ENCODE peak calls at places on chromosomes 2 and 18, in four cellular contexts. One of them, this sample, is unnamed.

GRCh38 chr18:42113529-42114191 is 158.6 kb downstream of the PIK3C3 start:
- DNase-seq in PC-9: no peak
- DNase-seq in Karpas-422: peak; percentile 55
- DNase-seq in neural progenitor cell: no peak
- DNase-seq in this sample: peak; percentile 44

GRCh38 chr2:217797661-217798069 is 205.1 kb downstream of the TNS1 start:
- DNase-seq in PC-9: no peak
- DNase-seq in Karpas-422: no peak
- DNase-seq in neural progenitor cell: no peak
- DNase-seq in this sample: no peak

GRCh38 chr2:71531522-71532047 is 78.2 kb downstream of the DYSF start:
- DNase-seq in PC-9: peak; percentile 82
- DNase-seq in Karpas-422: no peak
- DNase-seq in neural progenitor cell: no peak
- DNase-seq in this sample: peak; percentile 68

GRCh38 chr2:235141411-235142128 is 189.8 kb downstream of the SH3BP4 start:
- DNase-seq in PC-9: no peak
- DNase-seq in Karpas-422: no peak
- DNase-seq in neural progenitor cell: no peak
- DNase-seq in this sample: no peak

GRCh38 chr2:167209784-167210183 is 321.5 kb downstream of the XIRP2 start:
- DNase-seq in PC-9: no peak
- DNase-seq in Karpas-422: no peak
- DNase-seq in neural progenitor cell: no peak
- DNase-seq in this sample: peak; percentile 8

GRCh38 chr2:98084151-98084868 is 2.7 kb upstream of the VWA3B start:
- DNase-seq in PC-9: no peak
- DNase-seq in Karpas-422: no peak
- DNase-seq in neural progenitor cell: no peak
- DNase-seq in this sample: no peak

GRCh38 chr18:6543330-6543908 is 128.7 kb upstream of the L3MBTL4 start:
- DNase-seq in PC-9: no peak
- DNase-seq in Karpas-422: peak; percentile 68
- DNase-seq in neural progenitor cell: peak; percentile 42
- DNase-seq in this sample: peak; percentile 18

GRCh38 chr18:48947583-48947982 is 3.2 kb downstream of the SMAD7 start:
- DNase-seq in PC-9: no peak
- DNase-seq in Karpas-422: no peak
- DNase-seq in neural progenitor cell: no peak
- DNase-seq in this sample: no peak

GRCh38 chr2:15112216-15112615 is 448.9 kb downstream of the NBAS start:
- DNase-seq in PC-9: no peak
- DNase-seq in Karpas-422: no peak
- DNase-seq in neural progenitor cell: peak; percentile 41
- DNase-seq in this sample: peak; percentile 47

GRCh38 chr2:193712912-193713311 is 1518.2 kb upstream of the TMEFF2 start:
- DNase-seq in PC-9: no peak
- DNase-seq in Karpas-422: no peak
- DNase-seq in neural progenitor cell: no peak
- DNase-seq in this sample: no peak

GRCh38 chr2:226869371-226869770 is 33.5 kb downstream of the RHBDD1 start:
- DNase-seq in PC-9: no peak
- DNase-seq in Karpas-422: no peak
- DNase-seq in neural progenitor cell: no peak
- DNase-seq in this sample: no peak

GRCh38 chr18:67217551-67218166 is 298.9 kb downstream of the DSEL start:
- DNase-seq in PC-9: peak; percentile 38
- DNase-seq in Karpas-422: peak; percentile 83
- DNase-seq in neural progenitor cell: peak; percentile 75
- DNase-seq in this sample: peak; percentile 47

GRCh38 chr2:217954971-217955740 is 47.6 kb downstream of the TNS1 start:
- DNase-seq in PC-9: no peak
- DNase-seq in Karpas-422: no peak
- DNase-seq in neural progenitor cell: no peak
- DNase-seq in this sample: no peak

GRCh38 chr2:74841663-74842062 is 7.7 kb downstream of the HK2 start:
- DNase-seq in PC-9: no peak
- DNase-seq in Karpas-422: no peak
- DNase-seq in neural progenitor cell: no peak
- DNase-seq in this sample: no peak

GRCh38 chr2:217182996-217183395 is 323.1 kb upstream of the TNP1 start:
- DNase-seq in PC-9: no peak
- DNase-seq in Karpas-422: no peak
- DNase-seq in neural progenitor cell: no peak
- DNase-seq in this sample: no peak

GRCh38 chr2:102033028-102033749 is 41.4 kb downstream of the IL1R2 start:
- DNase-seq in PC-9: peak; percentile 67
- DNase-seq in Karpas-422: no peak
- DNase-seq in neural progenitor cell: no peak
- DNase-seq in this sample: peak; percentile 93

GRCh38 chr18:57898506-57899124 is 95.5 kb upstream of the ATP8B1 start:
- DNase-seq in PC-9: peak; percentile 41
- DNase-seq in Karpas-422: no peak
- DNase-seq in neural progenitor cell: no peak
- DNase-seq in this sample: peak; percentile 82

GRCh38 chr2:235283246-235283645 is 210.6 kb upstream of the AGAP1 start:
- DNase-seq in PC-9: no peak
- DNase-seq in Karpas-422: no peak
- DNase-seq in neural progenitor cell: no peak
- DNase-seq in this sample: peak; percentile 52

GRCh38 chr18:51006948-51007786 is 22.8 kb upstream of the SMAD4 start:
- DNase-seq in PC-9: no peak
- DNase-seq in Karpas-422: no peak
- DNase-seq in neural progenitor cell: no peak
- DNase-seq in this sample: no peak

GRCh38 chr18:21090680-21091079 is 20.9 kb downstream of the ROCK1 start:
- DNase-seq in PC-9: no peak
- DNase-seq in Karpas-422: no peak
- DNase-seq in neural progenitor cell: no peak
- DNase-seq in this sample: no peak

GRCh38 chr18:13292736-13293135 is 74.2 kb downstream of the LDLRAD4 start:
- DNase-seq in PC-9: no peak
- DNase-seq in Karpas-422: no peak
- DNase-seq in neural progenitor cell: no peak
- DNase-seq in this sample: no peak

GRCh38 chr2:38268691-38269309 is 108.3 kb downstream of the ATL2 start:
- DNase-seq in PC-9: no peak
- DNase-seq in Karpas-422: no peak
- DNase-seq in neural progenitor cell: no peak
- DNase-seq in this sample: peak; percentile 69

GRCh38 chr18:13319629-13320028 is 101.1 kb downstream of the LDLRAD4 start:
- DNase-seq in PC-9: no peak
- DNase-seq in Karpas-422: no peak
- DNase-seq in neural progenitor cell: no peak
- DNase-seq in this sample: no peak

GRCh38 chr18:52677991-52678390 is 338.0 kb downstream of the DCC start:
- DNase-seq in PC-9: no peak
- DNase-seq in Karpas-422: no peak
- DNase-seq in neural progenitor cell: peak; percentile 36
- DNase-seq in this sample: no peak

GRCh38 chr2:31945572-31945935 is 65.3 kb downstream of the MEMO1 start:
- DNase-seq in PC-9: no peak
- DNase-seq in Karpas-422: no peak
- DNase-seq in neural progenitor cell: no peak
- DNase-seq in this sample: peak; percentile 35

GRCh38 chr2:102506743-102507142 is 33.7 kb downstream of the SLC9A4 start:
- DNase-seq in PC-9: no peak
- DNase-seq in Karpas-422: no peak
- DNase-seq in neural progenitor cell: no peak
- DNase-seq in this sample: no peak

GRCh38 chr2:25743132-25743830 is 69.9 kb upstream of the DTNB start:
- DNase-seq in PC-9: no peak
- DNase-seq in Karpas-422: no peak
- DNase-seq in neural progenitor cell: no peak
- DNase-seq in this sample: no peak

GRCh38 chr2:151973901-151974199 is 125.0 kb downstream of the CACNB4 start:
- DNase-seq in PC-9: no peak
- DNase-seq in Karpas-422: no peak
- DNase-seq in neural progenitor cell: peak; percentile 69
- DNase-seq in this sample: peak; percentile 51

GRCh38 chr2:147464737-147465437 is 379.9 kb upstream of the ACVR2A start:
- DNase-seq in PC-9: no peak
- DNase-seq in Karpas-422: no peak
- DNase-seq in neural progenitor cell: no peak
- DNase-seq in this sample: peak; percentile 16

GRCh38 chr2:3635171-3636008 is 22.6 kb upstream of the ALLC start:
- DNase-seq in PC-9: no peak
- DNase-seq in Karpas-422: no peak
- DNase-seq in neural progenitor cell: no peak
- DNase-seq in this sample: no peak

GRCh38 chr2:29317077-29317517 is 201.9 kb downstream of the CLIP4 start:
- DNase-seq in PC-9: no peak
- DNase-seq in Karpas-422: no peak
- DNase-seq in neural progenitor cell: no peak
- DNase-seq in this sample: peak; percentile 95

GRCh38 chr2:178029342-178029741 is 43.2 kb downstream of the PDE11A start:
- DNase-seq in PC-9: no peak
- DNase-seq in Karpas-422: no peak
- DNase-seq in neural progenitor cell: no peak
- DNase-seq in this sample: no peak

GRCh38 chr2:231926761-231927565 is 767 bp upstream of the NPPC start:
- DNase-seq in PC-9: no peak
- DNase-seq in Karpas-422: no peak
- DNase-seq in neural progenitor cell: peak; percentile 56
- DNase-seq in this sample: no peak

GRCh38 chr2:172977330-172978052 is 98.2 kb upstream of the MAP3K20 start:
- DNase-seq in PC-9: no peak
- DNase-seq in Karpas-422: no peak
- DNase-seq in neural progenitor cell: peak; percentile 34
- DNase-seq in this sample: no peak

GRCh38 chr2:85438291-85439110 is 20.0 kb downstream of the SH2D6 start:
- DNase-seq in PC-9: no peak
- DNase-seq in Karpas-422: peak; percentile 63
- DNase-seq in neural progenitor cell: no peak
- DNase-seq in this sample: no peak

GRCh38 chr2:172137943-172138342 is 35.2 kb upstream of the DLX2 start:
- DNase-seq in PC-9: no peak
- DNase-seq in Karpas-422: no peak
- DNase-seq in neural progenitor cell: no peak
- DNase-seq in this sample: no peak

GRCh38 chr2:15359716-15360531 is 201.2 kb downstream of the NBAS start:
- DNase-seq in PC-9: no peak
- DNase-seq in Karpas-422: no peak
- DNase-seq in neural progenitor cell: no peak
- DNase-seq in this sample: peak; percentile 84

DNA sequence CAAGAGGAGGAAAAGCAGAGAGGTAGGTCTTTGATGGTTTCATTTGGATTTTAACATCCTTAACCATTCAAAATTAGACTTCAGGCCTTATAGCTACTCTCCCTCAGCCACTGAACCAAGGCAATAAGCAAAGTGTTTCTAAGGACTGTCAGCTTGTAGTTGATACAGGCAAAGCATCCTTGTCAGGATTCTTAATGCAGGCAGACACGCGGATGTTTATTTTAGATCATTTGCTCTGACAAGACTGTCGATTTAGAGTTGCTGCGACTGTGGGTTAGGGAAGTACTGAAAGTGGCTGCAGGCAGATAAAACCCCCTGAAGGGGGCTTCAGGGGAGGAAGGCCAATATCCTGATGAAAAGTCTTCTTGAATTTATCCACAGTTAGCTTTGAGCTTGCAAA is 46.6 kb downstream of the CDH20 start:
- DNase-seq in PC-9: no peak
- DNase-seq in Karpas-422: no peak
- DNase-seq in neural progenitor cell: no peak
- DNase-seq in this sample: no peak
- H3K4me2 ChIP-seq in PC-9: no peak overlapping the region
- H3K4me2 ChIP-seq in Karpas-422: no peak overlapping the region
- H3K4me2 ChIP-seq in neural progenitor cell: no peak overlapping the region
- H3K4me2 ChIP-seq in this sample: no peak overlapping the region

GRCh38 chr18:73461038-73461779 is 593.4 kb upstream of the NETO1 start:
- DNase-seq in PC-9: no peak
- DNase-seq in Karpas-422: no peak
- DNase-seq in neural progenitor cell: peak; percentile 36
- DNase-seq in this sample: no peak
- H3K4me3 ChIP-seq in PC-9: no peak overlapping the region
- H3K4me3 ChIP-seq in Karpas-422: no peak overlapping the region
- H3K4me3 ChIP-seq in neural progenitor cell: no peak overlapping the region
- H3K4me3 ChIP-seq in this sample: no peak overlapping the region

DNA sequence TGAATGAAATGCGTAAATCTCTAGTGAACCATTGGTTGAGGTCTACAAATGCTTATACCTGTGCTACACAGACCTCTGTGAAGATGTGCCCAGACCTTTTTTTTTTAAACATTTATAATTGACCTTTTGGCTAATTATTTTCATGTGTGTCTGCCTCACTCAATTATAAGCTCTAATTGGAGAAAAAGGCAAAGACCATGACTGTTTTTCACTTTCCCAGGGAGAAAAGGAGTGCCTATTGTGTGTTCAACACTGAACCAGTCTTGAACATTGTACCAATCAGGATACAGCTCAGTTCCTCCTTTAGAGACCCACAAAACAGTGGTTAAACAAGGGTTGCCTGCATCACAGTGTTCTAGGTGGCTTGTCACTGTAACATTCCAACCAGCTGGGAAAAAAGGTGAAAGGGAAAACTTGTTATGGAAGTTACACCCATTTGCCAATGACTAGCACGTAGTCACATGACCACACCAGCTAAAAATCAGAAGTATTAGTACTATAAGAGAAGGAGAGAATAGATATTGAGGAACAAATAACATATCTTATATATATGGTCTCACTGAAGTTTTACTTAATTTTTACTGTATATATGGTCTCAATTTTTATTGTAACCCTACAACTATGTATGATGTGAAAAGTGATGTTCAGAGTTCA is 13.4 kb downstream of the TANK start:
- DNase-seq in PC-9: no peak
- DNase-seq in Karpas-422: no peak
- DNase-seq in neural progenitor cell: no peak
- DNase-seq in this sample: no peak
- H3K4me2 ChIP-seq in PC-9: no peak overlapping the region
- H3K4me2 ChIP-seq in Karpas-422: no peak overlapping the region
- H3K4me2 ChIP-seq in neural progenitor cell: no peak overlapping the region
- H3K4me2 ChIP-seq in this sample: no peak overlapping the region

GRCh38 chr2:133485868-133486267 is 82.4 kb downstream of the NCKAP5 start:
- DNase-seq in PC-9: no peak
- DNase-seq in Karpas-422: no peak
- DNase-seq in neural progenitor cell: no peak
- DNase-seq in this sample: no peak
- H3K4me3 ChIP-seq in PC-9: no peak overlapping the region
- H3K4me3 ChIP-seq in Karpas-422: no peak overlapping the region
- H3K4me3 ChIP-seq in neural progenitor cell: no peak overlapping the region
- H3K4me3 ChIP-seq in this sample: no peak overlapping the region

GRCh38 chr18:4454548-4455112 is 477 bp downstream of the DLGAP1 start:
- DNase-seq in PC-9: no peak
- DNase-seq in Karpas-422: no peak
- DNase-seq in neural progenitor cell: no peak
- DNase-seq in this sample: no peak
- H3K4me2 ChIP-seq in PC-9: no peak overlapping the region
- H3K4me2 ChIP-seq in Karpas-422: no peak overlapping the region
- H3K4me2 ChIP-seq in neural progenitor cell: peak overlapping the region; percentile 95
- H3K4me2 ChIP-seq in this sample: peak overlapping the region; percentile 94

GRCh38 chr2:126971481-126972271 is 73.0 kb downstream of the TEX51 start:
- DNase-seq in PC-9: no peak
- DNase-seq in Karpas-422: peak; percentile 89
- DNase-seq in neural progenitor cell: peak; percentile 87
- DNase-seq in this sample: peak; percentile 41
- H3K4me3 ChIP-seq in PC-9: peak overlapping the region; percentile 43
- H3K4me3 ChIP-seq in Karpas-422: peak overlapping the region; percentile 29
- H3K4me3 ChIP-seq in neural progenitor cell: no peak overlapping the region
- H3K4me3 ChIP-seq in this sample: peak overlapping the region; percentile 38

GRCh38 chr2:88658890-88659881 is 31.9 kb upstream of the EIF2AK3 start:
- DNase-seq in PC-9: peak; percentile 91
- DNase-seq in Karpas-422: no peak
- DNase-seq in neural progenitor cell: no peak
- DNase-seq in this sample: peak; percentile 61
- H3K4me2 ChIP-seq in PC-9: peak overlapping the region; percentile 69
- H3K4me2 ChIP-seq in Karpas-422: no peak overlapping the region
- H3K4me2 ChIP-seq in neural progenitor cell: no peak overlapping the region
- H3K4me2 ChIP-seq in this sample: peak overlapping the region; percentile 26

This sample was measured in astrocyte.